ENCODE peak calls at places on chromosomes 3 and 15, in nine cellular contexts. One of them, this sample, is unnamed.

GRCh38 chr3:176275113-176275512 is 922.2 kb downstream of the TBL1XR1 start:
- DNase-seq in tibial nerve: no peak
- DNase-seq in spleen: no peak
- DNase-seq in A549: no peak
- DNase-seq in IMR-90: no peak
- DNase-seq in transverse colon: no peak
- DNase-seq in lower leg skin: no peak
- DNase-seq in body of pancreas: no peak
- DNase-seq in breast epithelium: no peak
- DNase-seq in this sample: no peak

GRCh38 chr3:49500408-49501257 is 30.6 kb downstream of the DAG1 start:
- DNase-seq in tibial nerve: no peak
- DNase-seq in spleen: no peak
- DNase-seq in A549: peak
- DNase-seq in IMR-90: peak
- DNase-seq in transverse colon: peak
- DNase-seq in lower leg skin: peak
- DNase-seq in body of pancreas: peak
- DNase-seq in breast epithelium: peak
- DNase-seq in this sample: peak

GRCh38 chr3:16550676-16551341 is 37.3 kb upstream of the RFTN1 start:
- DNase-seq in tibial nerve: peak
- DNase-seq in spleen: no peak
- DNase-seq in A549: peak
- DNase-seq in IMR-90: peak
- DNase-seq in transverse colon: peak
- DNase-seq in lower leg skin: peak
- DNase-seq in body of pancreas: peak
- DNase-seq in breast epithelium: peak
- DNase-seq in this sample: peak

GRCh38 chr15:70508561-70509281 is 254.6 kb downstream of the UACA start:
- DNase-seq in tibial nerve: no peak
- DNase-seq in spleen: peak
- DNase-seq in A549: peak
- DNase-seq in IMR-90: peak
- DNase-seq in transverse colon: no peak
- DNase-seq in lower leg skin: no peak
- DNase-seq in body of pancreas: no peak
- DNase-seq in breast epithelium: no peak
- DNase-seq in this sample: no peak

GRCh38 chr3:50341996-50342732 is 1.5 kb upstream of the RASSF1 start:
- DNase-seq in tibial nerve: no peak
- DNase-seq in spleen: peak
- DNase-seq in A549: no peak
- DNase-seq in IMR-90: no peak
- DNase-seq in transverse colon: no peak
- DNase-seq in lower leg skin: no peak
- DNase-seq in body of pancreas: no peak
- DNase-seq in breast epithelium: no peak
- DNase-seq in this sample: no peak

GRCh38 chr3:14847613-14848541 is 29.1 kb downstream of the FGD5 start:
- DNase-seq in tibial nerve: peak
- DNase-seq in spleen: no peak
- DNase-seq in A549: peak
- DNase-seq in IMR-90: no peak
- DNase-seq in transverse colon: peak
- DNase-seq in lower leg skin: peak
- DNase-seq in body of pancreas: peak
- DNase-seq in breast epithelium: no peak
- DNase-seq in this sample: no peak

GRCh38 chr3:5194801-5195509 is 7.4 kb downstream of the EDEM1 start:
- DNase-seq in tibial nerve: no peak
- DNase-seq in spleen: no peak
- DNase-seq in A549: peak
- DNase-seq in IMR-90: peak
- DNase-seq in transverse colon: no peak
- DNase-seq in lower leg skin: no peak
- DNase-seq in body of pancreas: peak
- DNase-seq in breast epithelium: peak
- DNase-seq in this sample: no peak

GRCh38 chr15:88428805-88429605 is 38.2 kb downstream of the MRPL46 start:
- DNase-seq in tibial nerve: no peak
- DNase-seq in spleen: no peak
- DNase-seq in A549: no peak
- DNase-seq in IMR-90: no peak
- DNase-seq in transverse colon: no peak
- DNase-seq in lower leg skin: peak
- DNase-seq in body of pancreas: no peak
- DNase-seq in breast epithelium: no peak
- DNase-seq in this sample: no peak

GRCh38 chr3:28856796-28857195 is 424.1 kb upstream of the RBMS3 start:
- DNase-seq in tibial nerve: no peak
- DNase-seq in spleen: no peak
- DNase-seq in A549: no peak
- DNase-seq in IMR-90: peak
- DNase-seq in transverse colon: no peak
- DNase-seq in lower leg skin: no peak
- DNase-seq in body of pancreas: no peak
- DNase-seq in breast epithelium: no peak
- DNase-seq in this sample: no peak

GRCh38 chr3:16060945-16061344 is 113.5 kb upstream of the GALNT15 start:
- DNase-seq in tibial nerve: peak
- DNase-seq in spleen: no peak
- DNase-seq in A549: peak
- DNase-seq in IMR-90: peak
- DNase-seq in transverse colon: no peak
- DNase-seq in lower leg skin: peak
- DNase-seq in body of pancreas: no peak
- DNase-seq in breast epithelium: no peak
- DNase-seq in this sample: peak

GRCh38 chr15:67955256-67955655 is 98.9 kb upstream of the PIAS1 start:
- DNase-seq in tibial nerve: no peak
- DNase-seq in spleen: no peak
- DNase-seq in A549: no peak
- DNase-seq in IMR-90: no peak
- DNase-seq in transverse colon: no peak
- DNase-seq in lower leg skin: no peak
- DNase-seq in body of pancreas: no peak
- DNase-seq in breast epithelium: no peak
- DNase-seq in this sample: no peak

GRCh38 chr15:63048986-63049665 is 6.6 kb downstream of the TPM1 start:
- DNase-seq in tibial nerve: no peak
- DNase-seq in spleen: peak
- DNase-seq in A549: peak
- DNase-seq in IMR-90: peak
- DNase-seq in transverse colon: peak
- DNase-seq in lower leg skin: peak
- DNase-seq in body of pancreas: peak
- DNase-seq in breast epithelium: peak
- DNase-seq in this sample: peak

DNA sequence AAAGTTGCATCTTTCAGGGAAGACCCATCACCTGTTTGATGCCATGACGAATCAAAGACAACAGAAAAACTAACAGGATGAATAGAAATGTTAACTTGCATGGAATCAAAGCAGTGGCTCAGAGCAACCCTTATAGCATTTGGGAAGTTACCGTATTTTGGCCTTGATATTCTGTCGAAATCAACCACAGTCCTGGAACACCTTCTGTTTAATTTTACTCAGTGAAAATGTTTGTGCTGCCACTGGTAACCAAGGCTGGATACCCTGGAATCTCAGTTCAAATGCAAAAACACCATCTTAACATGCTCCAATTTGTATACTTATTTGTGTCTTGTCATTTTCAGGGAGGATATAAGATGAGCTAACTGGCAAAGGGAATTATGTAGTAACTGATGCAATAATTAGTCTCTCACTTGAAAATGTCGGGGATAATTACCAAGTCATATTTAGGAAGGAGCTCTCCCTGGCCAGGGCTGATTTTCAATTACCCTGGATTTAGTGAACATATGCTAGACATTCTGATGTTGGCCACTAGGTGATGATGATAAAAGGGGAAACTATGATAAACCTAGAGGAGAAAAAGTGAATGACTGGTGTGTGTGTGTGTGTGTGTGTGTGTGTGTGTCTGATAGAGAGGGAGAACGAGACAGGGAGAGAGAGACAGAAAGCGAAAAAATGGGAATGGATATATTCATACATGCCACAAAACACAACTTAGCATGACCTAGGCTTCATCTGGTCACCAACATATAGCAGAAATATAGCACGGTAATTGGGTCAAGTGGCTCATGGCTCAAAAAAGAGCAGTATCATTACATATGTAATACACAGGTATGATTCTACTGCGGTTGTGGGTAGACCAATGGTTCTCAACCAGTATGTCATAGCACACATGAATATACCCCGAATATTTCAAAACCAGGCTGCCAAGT is 19.0 kb upstream of the PRICKLE2 start:
- DNase-seq in tibial nerve: no peak
- DNase-seq in spleen: no peak
- DNase-seq in A549: peak
- DNase-seq in IMR-90: no peak
- DNase-seq in transverse colon: no peak
- DNase-seq in lower leg skin: no peak
- DNase-seq in body of pancreas: no peak
- DNase-seq in breast epithelium: no peak
- DNase-seq in this sample: no peak
- TF ChIP-seq CTCF in tibial nerve: no peak
- TF ChIP-seq CTCF in spleen: no peak
- TF ChIP-seq CTCF in A549: peak
- TF ChIP-seq CTCF in IMR-90: peak
- TF ChIP-seq CTCF in transverse colon: peak
- TF ChIP-seq CTCF in lower leg skin: no peak
- TF ChIP-seq CTCF in body of pancreas: peak
- TF ChIP-seq CTCF in breast epithelium: peak
- TF ChIP-seq CTCF in this sample: no peak

GRCh38 chr15:40108061-40108854 is 421 bp downstream of the BMF start:
- DNase-seq in tibial nerve: no peak
- DNase-seq in spleen: no peak
- DNase-seq in A549: peak
- DNase-seq in IMR-90: peak
- DNase-seq in transverse colon: peak
- DNase-seq in lower leg skin: peak
- DNase-seq in body of pancreas: peak
- DNase-seq in breast epithelium: no peak
- DNase-seq in this sample: peak
- TF ChIP-seq POLR2A in tibial nerve: peak
- TF ChIP-seq POLR2A in spleen: no peak
- TF ChIP-seq POLR2A in A549: no peak
- TF ChIP-seq POLR2A in IMR-90: peak
- TF ChIP-seq POLR2A in transverse colon: no peak
- TF ChIP-seq POLR2A in lower leg skin: no peak
- TF ChIP-seq POLR2A in body of pancreas: peak
- TF ChIP-seq POLR2A in breast epithelium: no peak
- TF ChIP-seq POLR2A in this sample: peak

GRCh38 chr3:53860196-53860595 is 13.8 kb downstream of the IL17RB start:
- DNase-seq in tibial nerve: no peak
- DNase-seq in spleen: no peak
- DNase-seq in A549: no peak
- DNase-seq in IMR-90: no peak
- DNase-seq in transverse colon: no peak
- DNase-seq in lower leg skin: no peak
- DNase-seq in body of pancreas: no peak
- DNase-seq in breast epithelium: no peak
- DNase-seq in this sample: no peak
- TF ChIP-seq CTCF in tibial nerve: no peak
- TF ChIP-seq CTCF in spleen: no peak
- TF ChIP-seq CTCF in A549: no peak
- TF ChIP-seq CTCF in IMR-90: no peak
- TF ChIP-seq CTCF in transverse colon: no peak
- TF ChIP-seq CTCF in lower leg skin: no peak
- TF ChIP-seq CTCF in body of pancreas: no peak
- TF ChIP-seq CTCF in breast epithelium: no peak
- TF ChIP-seq CTCF in this sample: no peak

GRCh38 chr3:46692566-46692983 is 904 bp downstream of the ALS2CL start:
- DNase-seq in tibial nerve: no peak
- DNase-seq in spleen: no peak
- DNase-seq in A549: peak
- DNase-seq in IMR-90: no peak
- DNase-seq in transverse colon: peak
- DNase-seq in lower leg skin: peak
- DNase-seq in body of pancreas: peak
- DNase-seq in breast epithelium: peak
- DNase-seq in this sample: no peak

GRCh38 chr3:46695177-46695961 is 1.9 kb upstream of the ALS2CL start:
- DNase-seq in tibial nerve: peak
- DNase-seq in spleen: peak
- DNase-seq in A549: peak
- DNase-seq in IMR-90: no peak
- DNase-seq in transverse colon: peak
- DNase-seq in lower leg skin: no peak
- DNase-seq in body of pancreas: peak
- DNase-seq in breast epithelium: no peak
- DNase-seq in this sample: no peak

GRCh38 chr3:46693897-46694235 is 387 bp upstream of the ALS2CL start:
- DNase-seq in tibial nerve: no peak
- DNase-seq in spleen: peak
- DNase-seq in A549: no peak
- DNase-seq in IMR-90: no peak
- DNase-seq in transverse colon: peak
- DNase-seq in lower leg skin: peak
- DNase-seq in body of pancreas: peak
- DNase-seq in breast epithelium: no peak
- DNase-seq in this sample: no peak

GRCh38 chr3:46694520-46694919 is 1.0 kb upstream of the ALS2CL start:
- DNase-seq in tibial nerve: no peak
- DNase-seq in spleen: no peak
- DNase-seq in A549: no peak
- DNase-seq in IMR-90: no peak
- DNase-seq in transverse colon: no peak
- DNase-seq in lower leg skin: no peak
- DNase-seq in body of pancreas: no peak
- DNase-seq in breast epithelium: no peak
- DNase-seq in this sample: peak

DNA sequence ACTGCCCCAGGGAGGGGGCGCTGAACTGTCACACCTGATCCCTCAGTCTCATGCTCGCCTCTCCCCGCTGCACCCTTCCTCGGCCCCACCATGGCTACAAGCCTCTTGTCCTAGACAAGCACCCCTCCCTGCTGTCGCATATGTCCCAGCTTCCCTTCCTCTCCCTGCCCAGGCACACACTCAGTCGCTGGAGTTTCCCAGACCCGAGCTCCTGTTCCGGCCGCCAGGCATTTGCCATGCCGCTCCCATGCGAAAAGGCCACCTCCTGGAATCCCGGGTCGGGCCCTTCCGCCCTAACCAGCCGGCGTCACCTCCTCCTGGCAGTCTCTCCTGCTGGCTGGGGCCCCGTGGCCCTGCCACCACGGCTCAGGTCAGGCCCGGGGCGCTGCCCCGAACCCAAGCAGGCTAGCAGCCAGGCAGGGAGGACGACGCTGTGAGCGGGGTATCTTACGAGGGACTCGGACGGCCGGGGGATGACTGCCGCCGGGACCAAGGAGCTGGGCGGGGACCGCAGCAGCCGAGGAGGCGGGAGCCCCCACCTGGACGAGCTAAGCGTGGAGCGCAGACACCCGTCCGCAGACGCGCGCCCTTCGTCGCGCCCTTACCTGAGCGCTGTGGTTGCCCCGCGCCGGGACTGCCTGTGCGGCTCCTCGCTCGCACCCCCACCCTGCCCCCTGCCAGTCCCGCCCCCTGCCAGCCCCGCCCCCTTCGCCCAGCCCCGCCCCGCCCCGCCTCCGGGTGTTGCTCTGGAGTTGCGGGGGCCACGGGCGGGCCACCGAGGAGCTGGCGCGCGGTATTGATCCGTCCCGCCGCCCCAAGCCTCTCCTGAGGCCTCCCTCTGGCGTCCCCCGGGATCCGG is at the start of gene ALS2CL:
- DNase-seq in tibial nerve: no peak
- DNase-seq in spleen: peak
- DNase-seq in A549: peak
- DNase-seq in IMR-90: no peak
- DNase-seq in transverse colon: peak
- DNase-seq in lower leg skin: peak
- DNase-seq in body of pancreas: peak
- DNase-seq in breast epithelium: peak
- DNase-seq in this sample: peak
- TF ChIP-seq POLR2A in tibial nerve: no peak
- TF ChIP-seq POLR2A in spleen: no peak
- TF ChIP-seq POLR2A in A549: peak
- TF ChIP-seq POLR2A in IMR-90: no peak
- TF ChIP-seq POLR2A in transverse colon: peak
- TF ChIP-seq POLR2A in lower leg skin: no peak
- TF ChIP-seq POLR2A in body of pancreas: peak
- TF ChIP-seq POLR2A in breast epithelium: no peak
- TF ChIP-seq POLR2A in this sample: no peak